ENCODE peak calls at places on chromosomes 13 and 19, in nine cellular contexts. S, P, C, W, E, V, R, X and Z are unnamed samples.

GRCh38 chr19:51959791-51960190 is 26.8 kb downstream of the ZNF350 start:
- DNase-seq in S (no peak), V (no peak), X (no peak), E (no peak), P (no peak), W (no peak), C (no peak), R (no peak), Z (no peak)

GRCh38 chr19:18762125-18763023 is 28.7 kb downstream of the COMP start:
- DNase-seq in V (no peak), P (no peak), E (no peak), X (peak), W (peak), R (peak), S (no peak), C (peak), Z (no peak)

GRCh38 chr19:5586300-5587070 is 18.7 kb upstream of the TINCR start:
- DNase-seq in R (no peak), W (no peak), V (no peak), X (no peak), E (no peak), S (no peak), C (no peak), P (no peak), Z (no peak)

GRCh38 chr19:46596008-46596407 is 5.1 kb upstream of the CALM3 start:
- DNase-seq in E (no peak), W (no peak), X (peak), S (no peak), C (no peak), P (no peak), R (no peak), V (no peak), Z (no peak)

GRCh38 chr19:42132030-42132628 is at the start of gene POU2F2:
- DNase-seq in X (no peak), V (no peak), W (no peak), R (peak), E (peak), C (no peak), P (peak), S (peak), Z (no peak)

GRCh38 chr19:39307233-39307821 is 11.1 kb downstream of the IFNL1 start:
- DNase-seq in W (no peak), P (no peak), S (no peak), R (peak), X (no peak), C (no peak), V (no peak), E (no peak), Z (peak)

GRCh38 chr13:43664700-43665191 is 122.0 kb downstream of the ENOX1 start:
- DNase-seq in E (no peak), R (peak), S (no peak), X (peak), V (no peak), C (peak), W (peak), P (no peak), Z (peak)

GRCh38 chr19:34996978-34997640 is 3.0 kb upstream of the GRAMD1A start:
- DNase-seq in R (no peak), P (no peak), S (no peak), X (no peak), E (no peak), V (no peak), W (no peak), C (no peak), Z (no peak)

GRCh38 chr13:52809310-52809769 is 39.1 kb downstream of the PCDH8 start:
- DNase-seq in X (peak), E (peak), R (peak), P (no peak), S (peak), V (peak), C (no peak), W (peak), Z (peak)

GRCh38 chr19:28727133-28727834 is 485.7 kb downstream of the UQCRFS1 start:
- DNase-seq in S (no peak), P (no peak), E (no peak), W (peak), V (no peak), X (no peak), C (no peak), R (peak), Z (no peak)

GRCh38 chr19:55256562-55257460 is 2.0 kb downstream of the PPP6R1 start:
- DNase-seq in C (no peak), S (no peak), W (no peak), E (no peak), X (no peak), P (no peak), R (peak), V (no peak), Z (no peak)

GRCh38 chr13:59279024-59279423 is 884.7 kb downstream of the DIAPH3 start:
- DNase-seq in S (no peak), W (no peak), V (no peak), R (no peak), P (no peak), C (no peak), E (no peak), X (no peak), Z (no peak)

GRCh38 chr19:9523885-9524474 is 14.5 kb downstream of the ZNF426 start:
- DNase-seq in X (no peak), E (no peak), C (no peak), S (no peak), W (no peak), R (no peak), V (no peak), P (no peak), Z (no peak)

GRCh38 chr19:7351861-7352260 is 3.1 kb downstream of the ARHGEF18 start:
- DNase-seq in E (no peak), S (no peak), X (no peak), R (no peak), W (no peak), P (no peak), V (no peak), C (no peak), Z (no peak)

GRCh38 chr19:57664269-57665127 is 4.2 kb upstream of the ZSCAN4 start:
- DNase-seq in P (no peak), S (no peak), C (peak), E (no peak), V (peak), W (peak), X (peak), R (peak), Z (peak)

GRCh38 chr19:35462476-35462953 is 14.5 kb downstream of the FFAR2 start:
- DNase-seq in E (peak), W (peak), C (no peak), X (no peak), S (no peak), P (peak), R (no peak), V (no peak), Z (no peak)

GRCh38 chr13:26480246-26480855 is 77.1 kb upstream of the WASF3 start:
- DNase-seq in S (no peak), X (no peak), R (no peak), V (no peak), C (no peak), W (peak), P (no peak), E (no peak), Z (no peak)